ENCODE peak calls at places on chromosomes 7 and 10, in four cellular contexts. U is aorta; S is CD4-positive, alpha-beta T cell; K is GM23248. Z is an unnamed sample.

GRCh38 chr7:98354511-98355249 is 46.2 kb downstream of the BAIAP2L1 start:
- DNase-seq in U (no peak), S (no peak), K (peak; percentile 92), Z (no peak)

GRCh38 chr10:33669861-33670385 is 335.5 kb upstream of the NRP1 start:
- DNase-seq in U (no peak), S (no peak), K (no peak), Z (no peak)

GRCh38 chr10:50807851-50808776 is 68.4 kb downstream of the ASAH2B start:
- DNase-seq in U (no peak), S (no peak), K (peak; percentile 86), Z (no peak)

GRCh38 chr10:80413152-80413996 is 5.0 kb downstream of the PRXL2A start:
- DNase-seq in U (no peak), S (no peak), K (no peak), Z (no peak)

GRCh38 chr7:91720255-91720937 is 160.1 kb downstream of the MTERF1 start:
- DNase-seq in U (no peak), S (no peak), K (peak; percentile 36), Z (no peak)

GRCh38 chr7:70645876-70646336 is 486.0 kb upstream of the GALNT17 start:
- DNase-seq in U (no peak), S (no peak), K (no peak), Z (no peak)

GRCh38 chr7:22668971-22669401 is 58.0 kb upstream of the IL6 start:
- DNase-seq in U (no peak), S (no peak), K (no peak), Z (no peak)

GRCh38 chr7:136956671-136957070 is 88.2 kb downstream of the CHRM2 start:
- DNase-seq in U (no peak), S (no peak), K (no peak), Z (no peak)

GRCh38 chr7:51255536-51256243 is 60.9 kb downstream of the COBL start:
- DNase-seq in U (no peak), S (no peak), K (peak; percentile 3), Z (peak; percentile 44)

GRCh38 chr7:129762387-129762969 is 151.0 kb downstream of the NRF1 start:
- DNase-seq in U (peak; percentile 30), S (no peak), K (no peak), Z (no peak)

GRCh38 chr10:61887772-61888171 is 13.7 kb upstream of the ARID5B start:
- DNase-seq in U (no peak), S (no peak), K (no peak), Z (no peak)

GRCh38 chr7:132376361-132377013 is 199.8 kb downstream of the PLXNA4 start:
- DNase-seq in U (no peak), S (no peak), K (no peak), Z (no peak)

GRCh38 chr7:132379292-132379691 is 197.0 kb downstream of the PLXNA4 start:
- DNase-seq in U (no peak), S (no peak), K (no peak), Z (no peak)

GRCh38 chr7:132377043-132377442 is 199.2 kb downstream of the PLXNA4 start:
- DNase-seq in U (no peak), S (no peak), K (no peak), Z (no peak)

GRCh38 chr7:132380065-132380464 is 196.2 kb downstream of the PLXNA4 start:
- DNase-seq in U (no peak), S (no peak), K (no peak), Z (no peak)

GRCh38 chr7:132377703-132378584 is 198.3 kb downstream of the PLXNA4 start:
- DNase-seq in U (no peak), S (no peak), K (no peak), Z (no peak)
- H3K27ac ChIP-seq in U (no peak overlapping the region), S (no peak overlapping the region), K (no peak overlapping the region), Z (no peak overlapping the region)

GRCh38 chr7:80790877-80791276 is 128.0 kb downstream of the SEMA3C start:
- DNase-seq in U (no peak), S (no peak), K (no peak), Z (no peak)
- H3K27ac ChIP-seq in U (no peak overlapping the region), S (no peak overlapping the region), K (no peak overlapping the region), Z (no peak overlapping the region)

GRCh38 chr10:103493362-103493871 is at the start of gene NEURL1:
- DNase-seq in U (no peak), S (no peak), K (peak; percentile 60), Z (no peak)
- H3K27ac ChIP-seq in U (no peak within 1 kb of the TSS), S (no peak within 1 kb of the TSS), K (no peak within 1 kb of the TSS), Z (peak within 1 kb of the TSS; percentile 16)

DNA sequence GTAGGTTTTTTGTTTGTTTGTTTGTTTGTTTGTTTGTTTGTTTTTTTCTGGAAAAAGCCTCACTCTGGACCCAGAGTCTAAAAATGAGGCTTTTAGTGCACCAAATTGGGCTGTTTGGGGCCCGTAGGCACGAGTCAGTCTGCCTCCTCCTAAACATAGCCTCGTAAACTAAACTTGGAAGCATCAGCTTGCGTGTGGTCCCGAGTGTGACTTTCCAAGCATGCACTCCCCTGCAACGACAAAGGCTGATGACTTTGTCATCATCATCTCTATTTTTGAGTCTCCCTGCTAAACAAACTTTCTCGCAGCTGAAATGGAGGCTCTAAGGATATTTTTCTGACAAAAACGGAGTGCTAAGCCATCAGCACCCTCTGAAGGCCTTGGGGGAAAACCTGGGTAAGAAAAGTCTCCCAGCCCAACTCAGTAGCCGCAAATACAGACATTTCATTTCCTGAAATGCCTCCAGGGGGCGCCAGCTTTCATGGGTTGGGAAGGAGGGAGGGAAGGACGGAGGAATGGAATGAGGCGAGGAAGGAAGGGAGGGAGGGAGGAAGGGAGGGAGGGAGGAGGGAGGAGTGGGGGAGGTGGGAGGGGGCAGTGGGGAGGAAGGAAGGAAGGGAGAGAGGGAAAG is 245.9 kb downstream of the KCNMA1 start:
- DNase-seq in U (peak; percentile 91), S (no peak), K (peak; percentile 88), Z (peak; percentile 16)
- H3K27ac ChIP-seq in U (peak overlapping the region; percentile 100), S (no peak overlapping the region), K (peak overlapping the region; percentile 78), Z (no peak overlapping the region)

GRCh38 chr7:154571772-154572171 is 431.2 kb downstream of the PAXIP1 start:
- DNase-seq in U (no peak), S (no peak), K (no peak), Z (no peak)
- H3K27ac ChIP-seq in U (no peak overlapping the region), S (no peak overlapping the region), K (no peak overlapping the region), Z (no peak overlapping the region)